ENCODE peak calls at places on chromosomes 12 and 14, in ten cellular contexts. V, D, K, O, I, M, P, S, X and C are unnamed samples.

GRCh38 chr12:71268598-71268997 is 110.8 kb upstream of the TSPAN8 start:
- DNase-seq in V (no peak), P (no peak), M (no peak), K (no peak), I (no peak), O (no peak), S (no peak), X (no peak), D (no peak), C (no peak)

GRCh38 chr14:85566603-85567002 is 36.7 kb downstream of the FLRT2 start:
- DNase-seq in I (no peak), M (no peak), X (no peak), O (no peak), V (no peak), D (no peak), K (no peak), S (no peak), P (peak; percentile 33), C (no peak)

GRCh38 chr12:114625294-114625851 is 58.6 kb downstream of the TBX3 start:
- DNase-seq in X (no peak), I (no peak), P (peak; percentile 15), D (peak; percentile 87), M (peak; percentile 17), V (peak; percentile 56), S (peak; percentile 90), O (peak; percentile 83), K (peak; percentile 74), C (no peak)

GRCh38 chr14:106670006-106670405 is 1143.6 kb downstream of the TMEM121 start:
- DNase-seq in M (no peak), V (no peak), P (no peak), I (no peak), S (no peak), K (no peak), X (no peak), D (no peak), O (no peak), C (no peak)

GRCh38 chr14:93033983-93034670 is 81.6 kb downstream of the ITPK1 start:
- DNase-seq in V (peak; percentile 63), S (no peak), X (no peak), I (no peak), O (peak; percentile 54), M (no peak), D (no peak), P (no peak), K (no peak), C (no peak)

GRCh38 chr14:57871487-57872080 is 5.7 kb upstream of the SLC35F4 start:
- DNase-seq in S (peak; percentile 43), I (no peak), P (peak; percentile 43), D (peak; percentile 34), X (no peak), M (no peak), K (peak; percentile 26), O (peak; percentile 75), V (peak; percentile 38), C (no peak)

GRCh38 chr14:99282261-99283050 is 10.5 kb upstream of the BCL11B start:
- DNase-seq in D (no peak), K (no peak), P (no peak), S (no peak), I (peak; percentile 60), O (no peak), X (no peak), M (no peak), V (no peak), C (no peak)

GRCh38 chr12:123801573-123802178 is 39.6 kb downstream of the DNAH10 start:
- DNase-seq in I (no peak), O (no peak), V (peak; percentile 28), X (no peak), P (no peak), K (no peak), S (peak; percentile 43), M (no peak), D (peak; percentile 22), C (no peak)

GRCh38 chr12:108446766-108447165 is 68.3 kb upstream of the FICD start:
- DNase-seq in V (no peak), S (no peak), I (no peak), K (no peak), X (no peak), O (no peak), P (no peak), D (no peak), M (no peak), C (no peak)

GRCh38 chr12:99111600-99111999 is 466.5 kb downstream of the APAF1 start:
- DNase-seq in P (no peak), K (no peak), D (no peak), O (peak; percentile 25), X (no peak), V (no peak), I (no peak), S (no peak), M (no peak), C (no peak)

GRCh38 chr14:73775339-73776193 is 61.4 kb upstream of the PNMA1 start:
- DNase-seq in X (no peak), V (peak; percentile 55), I (no peak), D (no peak), O (no peak), P (no peak), M (no peak), S (no peak), K (no peak), C (no peak)

GRCh38 chr14:104506461-104507253 is 72.9 kb upstream of the C14orf180 start:
- DNase-seq in V (no peak), I (no peak), X (no peak), M (no peak), S (no peak), K (no peak), D (no peak), O (no peak), P (no peak), C (no peak)

GRCh38 chr12:81359736-81360135 is 281.9 kb downstream of the ACSS3 start:
- DNase-seq in S (no peak), O (no peak), K (no peak), X (no peak), M (no peak), V (no peak), P (no peak), D (no peak), I (no peak), C (no peak)

GRCh38 chr12:81350309-81350708 is 272.4 kb downstream of the ACSS3 start:
- DNase-seq in S (no peak), M (no peak), I (no peak), D (no peak), O (peak; percentile 37), P (no peak), V (no peak), K (no peak), X (no peak), C (no peak)

GRCh38 chr12:81354327-81354932 is 276.6 kb downstream of the ACSS3 start:
- DNase-seq in S (no peak), V (no peak), X (no peak), D (no peak), M (no peak), O (no peak), P (no peak), I (no peak), K (no peak), C (no peak)
- TF ChIP-seq CTCF in S (no peak), V (no peak), X (no peak), D (no peak), M (no peak), O (no peak), P (no peak), I (no peak), K (no peak), C (no peak)

GRCh38 chr14:22561661-22562579 is 27.1 kb downstream of the DAD1 start:
- DNase-seq in S (no peak), X (no peak), P (no peak), D (no peak), O (no peak), I (no peak), K (peak; percentile 60), V (peak; percentile 55), M (no peak), C (no peak)
- H3K27ac ChIP-seq in S (no peak overlapping the region), X (peak overlapping the region; percentile 77), P (no peak overlapping the region), D (peak overlapping the region; percentile 91), O (no peak overlapping the region), I (peak overlapping the region; percentile 60), K (peak overlapping the region; percentile 49), V (peak overlapping the region; percentile 83), M (no peak overlapping the region), C (peak overlapping the region; percentile 36)

DNA sequence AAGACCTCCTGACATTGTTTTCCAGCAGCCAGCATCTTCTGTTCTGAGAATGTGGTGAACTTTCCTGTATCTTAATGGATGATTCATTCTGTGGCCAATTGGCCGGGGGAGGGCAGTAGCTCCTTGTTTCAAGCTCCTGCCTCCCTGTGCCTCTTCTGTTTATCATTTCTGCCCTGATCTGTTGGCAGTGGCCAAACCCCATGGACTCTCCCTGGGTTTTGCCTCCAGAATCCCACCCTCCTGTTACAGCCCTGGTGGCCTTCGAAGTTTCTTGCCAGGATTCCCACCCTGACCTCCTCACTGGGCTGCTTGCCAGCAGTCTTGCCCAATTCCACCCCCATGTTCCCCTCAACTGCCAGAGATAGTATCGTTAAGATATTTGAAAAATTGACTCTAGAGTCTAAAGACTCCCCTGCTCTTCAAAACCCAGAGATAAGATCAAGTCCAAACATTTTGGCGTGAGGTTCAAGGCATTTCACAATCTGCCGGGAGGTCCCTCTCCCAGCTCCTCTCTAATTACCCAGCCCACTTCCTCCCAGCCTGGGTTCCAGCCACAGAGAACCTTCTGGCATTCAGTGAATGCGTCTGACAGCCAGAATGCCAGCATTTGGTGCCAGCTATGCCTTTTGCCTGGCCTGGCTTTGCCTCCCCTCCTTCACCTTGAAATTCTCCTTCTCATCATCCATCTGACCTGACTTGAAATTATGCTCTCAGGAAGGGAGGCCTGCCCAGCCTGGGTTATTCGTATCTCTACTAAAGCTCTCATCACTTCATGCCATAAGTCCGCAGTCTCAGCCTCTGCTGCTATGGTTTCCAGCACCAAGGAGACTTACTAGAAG is 37.7 kb upstream of the TXNRD1 start:
- DNase-seq in X (no peak), I (no peak), P (no peak), O (no peak), M (no peak), S (peak; percentile 95), D (peak; percentile 67), V (no peak), K (peak; percentile 8), C (peak; percentile 69)
- TF ChIP-seq CTCF in X (peak; percentile 11), I (no peak), P (peak; percentile 44), O (no peak), M (peak; percentile 58), S (peak; percentile 70), D (peak; percentile 27), V (peak; percentile 33), K (peak; percentile 36), C (peak; percentile 38)

DNA sequence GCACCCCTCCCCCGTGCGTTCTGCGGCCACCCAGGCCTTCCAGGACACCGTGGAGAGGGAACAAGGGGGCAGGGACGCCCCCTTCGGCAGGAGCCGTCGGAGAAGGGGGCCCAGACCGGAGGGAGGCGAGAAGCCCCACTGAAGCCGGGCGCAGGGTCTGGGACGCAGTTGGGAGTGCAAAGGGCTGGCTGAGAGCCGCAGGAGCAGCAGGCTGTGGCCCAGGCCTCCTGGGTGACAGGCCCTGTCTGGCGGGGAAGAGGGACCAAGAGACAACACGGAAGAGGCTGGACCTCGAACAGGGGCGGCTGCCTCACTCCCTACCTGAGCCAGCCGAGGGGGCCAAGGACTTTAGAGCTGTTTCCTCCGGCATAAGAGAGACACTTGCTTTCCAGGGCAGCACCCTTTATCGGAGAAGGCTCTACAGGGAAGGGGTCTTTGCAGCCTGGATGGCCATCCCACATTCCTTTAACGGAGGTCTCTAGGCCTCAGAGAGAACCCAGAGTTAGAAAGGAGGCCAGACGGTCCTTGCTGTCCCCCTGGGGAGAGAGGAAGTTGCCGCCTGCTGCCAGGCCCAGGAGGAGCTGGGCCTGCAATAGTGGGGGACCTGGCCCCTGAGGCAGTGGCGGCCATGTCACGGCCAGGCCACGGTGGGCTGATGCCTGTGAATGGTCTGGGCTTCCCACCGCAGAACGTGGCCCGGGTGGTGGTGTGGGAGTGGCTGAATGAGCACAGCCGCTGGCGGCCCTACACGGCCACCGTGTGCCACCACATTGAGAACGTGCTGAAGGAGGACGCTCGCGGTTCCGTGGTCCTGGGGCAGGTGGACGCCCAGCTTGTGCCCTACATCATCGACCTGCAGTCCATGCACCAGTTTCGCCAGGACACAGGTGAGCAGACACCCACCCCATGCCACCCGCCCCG is 1.3 kb downstream of the DTX1 start:
- DNase-seq in D (no peak), S (no peak), I (peak; percentile 78), X (no peak), K (no peak), P (no peak), V (peak; percentile 62), M (no peak), O (peak; percentile 23), C (peak; percentile 63)
- H3K27ac ChIP-seq in D (no peak overlapping the region), S (no peak overlapping the region), I (no peak overlapping the region), X (no peak overlapping the region), K (no peak overlapping the region), P (no peak overlapping the region), V (peak overlapping the region; percentile 97), M (no peak overlapping the region), O (no peak overlapping the region), C (no peak overlapping the region)